ENCODE peak calls at places on chromosomes 16 and 17, in ten cellular contexts. T, L, A, V, X, I, U, H, P and D are unnamed samples.

GRCh38 chr17:59174671-59175070 is 19.1 kb downstream of the PRR11 start:
- DNase-seq in T (no peak), L (no peak), A (no peak), V (no peak), X (no peak), I (no peak), U (no peak), H (no peak), P (no peak), D (no peak)

GRCh38 chr17:59825533-59826316 is 67.0 kb downstream of the TUBD1 start:
- DNase-seq in T (no peak), L (peak), A (no peak), V (peak), X (no peak), I (no peak), U (peak), H (peak), P (peak), D (no peak)

GRCh38 chr17:29256735-29257466 is 10.2 kb downstream of the CRYBA1 start:
- DNase-seq in T (no peak), L (peak), A (no peak), V (no peak), X (no peak), I (no peak), U (no peak), H (no peak), P (peak), D (no peak)

GRCh38 chr17:80986046-80986445 is 5.6 kb upstream of the CHMP6 start:
- DNase-seq in T (no peak), L (no peak), A (no peak), V (no peak), X (no peak), I (no peak), U (no peak), H (no peak), P (no peak), D (no peak)

GRCh38 chr17:72609501-72609900 is 483.0 kb downstream of the SLC39A11 start:
- DNase-seq in T (peak), L (no peak), A (no peak), V (no peak), X (no peak), I (no peak), U (no peak), H (peak), P (peak), D (no peak)

GRCh38 chr17:81471804-81472456 is 40.7 kb downstream of the ACTG1 start:
- DNase-seq in T (no peak), L (peak), A (no peak), V (peak), X (peak), I (no peak), U (no peak), H (no peak), P (no peak), D (no peak)

GRCh38 chr16:60214321-60214720 is 1480.2 kb upstream of the GOT2 start:
- DNase-seq in T (no peak), L (no peak), A (no peak), V (no peak), X (no peak), I (no peak), U (no peak), H (no peak), P (no peak), D (no peak)

GRCh38 chr16:75238132-75238852 is 13.1 kb downstream of the BCAR1 start:
- DNase-seq in T (no peak), L (peak), A (no peak), V (peak), X (no peak), I (no peak), U (peak), H (no peak), P (peak), D (no peak)

GRCh38 chr16:49440156-49441065 is 66.8 kb downstream of the C16orf78 start:
- DNase-seq in T (no peak), L (no peak), A (no peak), V (no peak), X (no peak), I (no peak), U (no peak), H (no peak), P (no peak), D (no peak)

GRCh38 chr16:68954871-68955635 is 111.7 kb downstream of the TANGO6 start:
- DNase-seq in T (no peak), L (no peak), A (no peak), V (no peak), X (no peak), I (no peak), U (no peak), H (no peak), P (no peak), D (no peak)

GRCh38 chr16:46586011-46586577 is 35.1 kb downstream of the SHCBP1 start:
- DNase-seq in T (no peak), L (no peak), A (no peak), V (no peak), X (no peak), I (no peak), U (no peak), H (no peak), P (no peak), D (no peak)

GRCh38 chr16:22318690-22319358 is 21.6 kb downstream of the POLR3E start:
- DNase-seq in T (no peak), L (peak), A (peak), V (peak), X (no peak), I (peak), U (peak), H (peak), P (peak), D (no peak)
- H3K4me3 ChIP-seq in T (no peak), L (no peak), A (no peak), V (no peak), X (no peak), I (no peak), U (no peak), H (no peak), P (no peak), D (no peak)

GRCh38 chr16:25052530-25052929 is 37.4 kb upstream of the ARHGAP17 start:
- DNase-seq in T (no peak), L (no peak), A (no peak), V (no peak), X (no peak), I (peak), U (peak), H (no peak), P (no peak), D (no peak)

GRCh38 chr16:25048146-25048618 is 33.0 kb upstream of the ARHGAP17 start:
- DNase-seq in T (no peak), L (no peak), A (no peak), V (no peak), X (no peak), I (no peak), U (no peak), H (no peak), P (no peak), D (no peak)

GRCh38 chr16:25052161-25052511 is 37.0 kb upstream of the ARHGAP17 start:
- DNase-seq in T (no peak), L (no peak), A (no peak), V (no peak), X (no peak), I (no peak), U (peak), H (no peak), P (no peak), D (no peak)

GRCh38 chr16:25045696-25046381 is 30.7 kb upstream of the ARHGAP17 start:
- DNase-seq in T (no peak), L (peak), A (no peak), V (peak), X (no peak), I (no peak), U (no peak), H (peak), P (peak), D (no peak)

DNA sequence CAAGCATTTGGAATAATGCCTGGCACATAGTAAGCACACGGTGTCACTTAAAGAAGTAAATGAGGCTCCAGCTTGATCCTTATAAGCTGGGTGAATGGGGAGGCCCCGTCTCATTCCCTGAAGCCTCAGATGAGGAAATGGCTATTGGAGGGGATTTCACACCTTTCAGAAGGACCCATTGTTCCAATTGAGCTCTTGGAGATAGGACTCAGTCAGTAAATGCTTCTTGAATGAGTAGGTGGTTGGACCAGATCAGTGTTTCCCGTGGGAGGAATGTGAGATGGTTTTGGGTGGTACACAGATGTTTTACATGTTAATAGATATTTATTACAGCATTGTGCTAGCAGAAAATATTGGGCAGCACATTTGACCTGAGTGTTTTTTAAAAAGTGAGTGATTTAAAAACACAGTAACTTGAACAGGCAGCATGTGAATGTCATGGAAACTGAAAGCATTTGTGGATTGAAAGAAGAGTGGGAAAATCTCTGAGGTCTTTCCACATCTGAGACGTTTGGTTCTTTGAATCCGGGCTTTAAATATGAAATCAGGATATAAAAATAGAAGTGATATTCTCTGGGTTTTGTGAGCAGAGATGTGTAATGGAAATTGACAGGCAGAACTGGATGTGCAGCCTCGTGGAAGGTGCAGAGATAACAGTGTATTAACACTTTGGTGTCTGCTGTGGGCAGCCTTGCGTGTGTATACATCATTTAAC is 36.4 kb upstream of the ARHGAP17 start:
- DNase-seq in T (peak), L (peak), A (no peak), V (peak), X (no peak), I (no peak), U (peak), H (peak), P (peak), D (no peak)
- H3K4me3 ChIP-seq in T (no peak), L (no peak), A (peak), V (no peak), X (no peak), I (peak), U (peak), H (peak), P (no peak), D (peak)

GRCh38 chr17:48574523-48575065 is 3.6 kb downstream of the HOXB4 start:
- DNase-seq in T (no peak), L (no peak), A (no peak), V (no peak), X (no peak), I (no peak), U (no peak), H (no peak), P (no peak), D (no peak)

GRCh38 chr17:48576479-48577309 is 1.5 kb downstream of the HOXB4 start:
- DNase-seq in T (no peak), L (peak), A (no peak), V (peak), X (no peak), I (no peak), U (peak), H (peak), P (peak), D (no peak)

GRCh38 chr17:48577330-48577945 is 712 bp downstream of the HOXB4 start:
- DNase-seq in T (no peak), L (no peak), A (no peak), V (peak), X (no peak), I (no peak), U (no peak), H (peak), P (peak), D (no peak)

GRCh38 chr17:48575066-48575582 is 3.0 kb downstream of the HOXB4 start:
- DNase-seq in T (no peak), L (no peak), A (no peak), V (no peak), X (no peak), I (no peak), U (no peak), H (peak), P (peak), D (no peak)

GRCh38 chr17:48575673-48576478 is 2.3 kb downstream of the HOXB4 start:
- DNase-seq in T (no peak), L (no peak), A (no peak), V (no peak), X (no peak), I (no peak), U (no peak), H (no peak), P (peak), D (no peak)
- H3K4me3 ChIP-seq in T (no peak), L (no peak), A (no peak), V (no peak), X (no peak), I (no peak), U (peak), H (peak), P (peak), D (no peak)

DNA sequence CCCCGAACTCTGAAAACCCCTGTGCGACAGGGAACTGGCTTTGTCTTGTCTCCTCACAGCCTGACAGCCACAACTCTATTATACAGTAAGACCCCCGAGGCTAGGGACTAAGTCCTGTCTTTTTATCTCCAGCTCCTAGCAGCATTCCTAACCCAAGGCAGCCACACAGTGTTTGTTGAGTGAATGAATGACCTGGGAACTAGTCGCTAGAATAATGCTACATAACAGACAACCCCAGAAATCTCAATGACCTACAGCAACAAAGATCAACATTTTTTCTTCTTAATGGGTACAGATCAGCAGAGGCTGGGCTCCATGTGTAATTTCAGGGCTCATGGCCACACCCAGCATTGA is 71.4 kb upstream of the TNRC6C start:
- DNase-seq in T (no peak), L (no peak), A (no peak), V (no peak), X (no peak), I (no peak), U (no peak), H (no peak), P (no peak), D (no peak)
- H3K4me3 ChIP-seq in T (no peak), L (no peak), A (peak), V (no peak), X (peak), I (peak), U (peak), H (no peak), P (no peak), D (no peak)

DNA sequence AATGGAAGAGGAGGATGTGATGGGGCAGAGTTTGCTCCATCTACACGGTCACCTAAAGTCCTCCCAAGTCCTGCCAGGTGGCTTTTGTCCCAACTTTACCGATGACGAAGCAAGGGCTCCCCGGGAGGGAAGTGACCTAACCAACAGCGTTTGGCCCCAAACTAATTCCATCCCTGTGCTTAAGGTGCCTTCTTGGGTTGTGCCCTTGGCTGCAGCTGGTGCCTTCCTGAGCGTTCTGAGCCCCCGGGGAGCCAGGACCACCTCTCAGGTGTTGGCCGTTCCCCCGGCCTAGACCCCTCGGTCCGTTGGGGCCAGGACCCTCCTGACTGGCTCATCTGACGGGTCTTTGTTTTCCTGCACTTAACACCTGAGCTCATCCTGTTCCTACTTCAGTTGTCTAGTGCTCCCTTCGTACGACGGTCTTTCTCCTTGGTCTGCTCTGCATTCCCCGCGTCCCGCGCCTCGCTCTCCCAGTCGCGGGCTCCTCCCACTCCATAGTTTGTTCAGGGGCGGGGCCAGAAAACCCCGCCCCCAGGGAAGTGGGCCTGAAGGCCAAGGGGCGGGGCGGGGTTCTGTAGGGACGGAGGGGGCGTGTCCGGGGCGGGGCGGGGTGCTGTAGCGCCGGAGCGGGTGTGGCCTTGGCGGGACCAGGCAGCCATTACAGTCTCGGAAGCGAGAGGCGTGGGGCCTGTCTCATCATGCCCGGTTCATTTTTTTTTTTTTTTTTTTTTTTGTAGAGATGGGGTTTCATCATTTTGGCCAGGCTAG is 822 bp upstream of the ZSCAN10 start:
- DNase-seq in T (peak), L (peak), A (peak), V (peak), X (peak), I (peak), U (peak), H (peak), P (peak), D (peak)
- H3K4me3 ChIP-seq in T (peak), L (peak), A (peak), V (peak), X (peak), I (no peak), U (peak), H (no peak), P (peak), D (peak)

GRCh38 chr16:66711581-66711980 is 15.0 kb upstream of the CMTM4 start:
- DNase-seq in T (no peak), L (no peak), A (no peak), V (no peak), X (no peak), I (no peak), U (no peak), H (no peak), P (no peak), D (no peak)

GRCh38 chr16:66712512-66712911 is 16.0 kb upstream of the CMTM4 start:
- DNase-seq in T (no peak), L (no peak), A (no peak), V (no peak), X (no peak), I (no peak), U (no peak), H (no peak), P (no peak), D (no peak)

GRCh38 chr16:66714659-66715307 is 18.2 kb upstream of the CMTM4 start:
- DNase-seq in T (no peak), L (no peak), A (no peak), V (peak), X (no peak), I (no peak), U (no peak), H (no peak), P (no peak), D (no peak)

GRCh38 chr16:66713076-66713475 is 16.5 kb upstream of the CMTM4 start:
- DNase-seq in T (no peak), L (no peak), A (no peak), V (no peak), X (no peak), I (no peak), U (no peak), H (no peak), P (no peak), D (no peak)

GRCh38 chr16:66714062-66714461 is 17.5 kb upstream of the CMTM4 start:
- DNase-seq in T (no peak), L (no peak), A (no peak), V (no peak), X (no peak), I (no peak), U (no peak), H (no peak), P (no peak), D (no peak)
- H3K4me3 ChIP-seq in T (no peak), L (no peak), A (no peak), V (no peak), X (no peak), I (no peak), U (no peak), H (no peak), P (no peak), D (no peak)

GRCh38 chr16:29663829-29664132 is 734 bp downstream of the SPN start:
- DNase-seq in T (no peak), L (no peak), A (peak), V (no peak), X (no peak), I (no peak), U (no peak), H (no peak), P (no peak), D (no peak)

GRCh38 chr16:29664133-29664912 is 1.3 kb downstream of the SPN start:
- DNase-seq in T (no peak), L (no peak), A (peak), V (no peak), X (no peak), I (no peak), U (peak), H (no peak), P (no peak), D (peak)

GRCh38 chr16:29662000-29662728 is 883 bp upstream of the SPN start:
- DNase-seq in T (no peak), L (no peak), A (no peak), V (no peak), X (no peak), I (no peak), U (no peak), H (no peak), P (no peak), D (no peak)

GRCh38 chr16:29662729-29663019 is 373 bp upstream of the SPN start:
- DNase-seq in T (no peak), L (no peak), A (peak), V (no peak), X (no peak), I (no peak), U (no peak), H (no peak), P (no peak), D (peak)

GRCh38 chr16:29663020-29663828 is at the start of gene SPN:
- DNase-seq in T (no peak), L (no peak), A (peak), V (no peak), X (no peak), I (no peak), U (no peak), H (no peak), P (no peak), D (peak)
- H3K4me3 ChIP-seq in T (no peak), L (no peak), A (peak), V (no peak), X (no peak), I (no peak), U (no peak), H (no peak), P (no peak), D (peak)

GRCh38 chr17:50283714-50284432 is 9.6 kb downstream of the TMEM92 start:
- DNase-seq in T (no peak), L (no peak), A (no peak), V (no peak), X (no peak), I (no peak), U (no peak), H (no peak), P (no peak), D (no peak)

GRCh38 chr17:50281739-50282401 is 7.6 kb downstream of the TMEM92 start:
- DNase-seq in T (no peak), L (no peak), A (no peak), V (no peak), X (no peak), I (no peak), U (no peak), H (no peak), P (no peak), D (no peak)

GRCh38 chr17:50285941-50286340 is 11.7 kb downstream of the TMEM92 start:
- DNase-seq in T (no peak), L (no peak), A (no peak), V (no peak), X (no peak), I (no peak), U (no peak), H (no peak), P (no peak), D (no peak)

GRCh38 chr17:50280801-50281441 is 6.7 kb downstream of the TMEM92 start:
- DNase-seq in T (no peak), L (no peak), A (no peak), V (no peak), X (no peak), I (no peak), U (no peak), H (no peak), P (no peak), D (no peak)

GRCh38 chr17:50283246-50283645 is 9.0 kb downstream of the TMEM92 start:
- DNase-seq in T (no peak), L (no peak), A (no peak), V (no peak), X (no peak), I (no peak), U (no peak), H (no peak), P (no peak), D (peak)
- H3K4me3 ChIP-seq in T (no peak), L (no peak), A (no peak), V (no peak), X (no peak), I (no peak), U (no peak), H (no peak), P (no peak), D (no peak)